ENCODE peak calls at places on chromosomes 12 and 14, in five cellular contexts. R, E, C, G and H are unnamed samples.

GRCh38 chr12:13670249-13670648 is 311.2 kb downstream of the GRIN2B start:
- DNase-seq in R (no peak), E (no peak), C (no peak), G (no peak), H (no peak)

GRCh38 chr12:64618953-64619590 is 8.8 kb downstream of the RASSF3 start:
- DNase-seq in R (peak), E (no peak), C (no peak), G (no peak), H (no peak)

GRCh38 chr12:75657866-75658265 is 146.5 kb upstream of the KRR1 start:
- DNase-seq in R (no peak), E (no peak), C (no peak), G (no peak), H (no peak)

GRCh38 chr12:112777387-112778025 is 14.0 kb upstream of the RPH3A start:
- DNase-seq in R (no peak), E (no peak), C (no peak), G (no peak), H (no peak)

GRCh38 chr12:27973487-27973890 is 956 bp upstream of the PTHLH start:
- DNase-seq in R (no peak), E (no peak), C (no peak), G (no peak), H (no peak)

GRCh38 chr14:90678420-90678819 is 137.8 kb downstream of the TTC7B start:
- DNase-seq in R (no peak), E (no peak), C (no peak), G (no peak), H (no peak)

GRCh38 chr14:65949711-65950516 is 536.3 kb upstream of the CCDC196 start:
- DNase-seq in R (no peak), E (no peak), C (peak), G (peak), H (no peak)

GRCh38 chr12:57887631-57888406 is 41.3 kb upstream of the CTDSP2 start:
- DNase-seq in R (no peak), E (peak), C (no peak), G (no peak), H (no peak)

GRCh38 chr14:84403585-84403984 is 1126.4 kb upstream of the FLRT2 start:
- DNase-seq in R (no peak), E (peak), C (no peak), G (no peak), H (no peak)

GRCh38 chr12:105485321-105485910 is 154.9 kb downstream of the C12orf75 start:
- DNase-seq in R (no peak), E (no peak), C (no peak), G (no peak), H (no peak)

GRCh38 chr14:52119030-52119429 is 50.2 kb upstream of the NID2 start:
- DNase-seq in R (no peak), E (no peak), C (no peak), G (peak), H (no peak)

GRCh38 chr12:109719123-109720022 is 5.7 kb downstream of the FAM222A start:
- DNase-seq in R (no peak), E (peak), C (no peak), G (peak), H (no peak)

GRCh38 chr12:8996682-8997405 is 7.5 kb downstream of the KLRG1 start:
- DNase-seq in R (peak), E (no peak), C (no peak), G (no peak), H (no peak)

GRCh38 chr12:47741340-47741703 is 16.0 kb upstream of the ENDOU start:
- DNase-seq in R (no peak), E (no peak), C (peak), G (no peak), H (no peak)

GRCh38 chr12:124538194-124539082 is 29.0 kb downstream of the NCOR2 start:
- DNase-seq in R (no peak), E (no peak), C (no peak), G (peak), H (no peak)

GRCh38 chr14:102525213-102526143 is 15.9 kb upstream of the ANKRD9 start:
- DNase-seq in R (peak), E (no peak), C (peak), G (peak), H (no peak)

DNA sequence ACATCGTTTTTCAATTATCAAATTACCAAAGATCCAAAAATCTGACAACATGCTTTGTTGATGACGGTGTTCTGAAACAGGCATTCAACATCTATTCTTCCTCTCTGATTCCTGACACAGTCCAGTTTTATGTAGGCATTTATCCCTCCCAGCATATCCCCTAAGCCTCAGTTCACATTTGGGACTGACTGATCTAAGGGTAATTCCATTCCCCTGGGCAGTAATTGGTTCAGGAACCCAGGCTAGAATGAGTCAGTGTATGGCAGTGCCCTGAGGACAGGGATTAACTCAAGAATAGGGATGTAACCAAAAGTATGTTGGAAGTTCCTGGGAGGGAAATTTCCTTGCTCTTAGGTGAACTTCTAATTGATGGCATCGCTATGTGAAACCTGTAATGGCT is 10.3 kb upstream of the PCNX1 start:
- DNase-seq in R (no peak), E (no peak), C (no peak), G (no peak), H (no peak)
- TF ChIP-seq ATF3 in R (no peak), E (no peak), C (no peak), G (no peak), H (no peak)

GRCh38 chr12:51441583-51441982 is 17.0 kb downstream of the SLC4A8 start:
- DNase-seq in R (no peak), E (no peak), C (no peak), G (no peak), H (no peak)
- TF ChIP-seq ATF3 in R (no peak), E (no peak), C (no peak), G (no peak), H (no peak)

GRCh38 chr12:2284857-2285256 is 232.1 kb downstream of the CACNA1C start:
- DNase-seq in R (no peak), E (peak), C (peak), G (peak), H (peak)
- TF ChIP-seq ATF3 in R (no peak), E (no peak), C (no peak), G (no peak), H (no peak)

GRCh38 chr14:23482814-23483128 is 13.3 kb downstream of the NGDN start:
- DNase-seq in R (no peak), E (no peak), C (no peak), G (no peak), H (no peak)

GRCh38 chr14:23485311-23485710 is 15.8 kb downstream of the NGDN start:
- DNase-seq in R (no peak), E (no peak), C (no peak), G (no peak), H (no peak)

GRCh38 chr14:23481992-23482813 is 12.7 kb downstream of the NGDN start:
- DNase-seq in R (no peak), E (no peak), C (no peak), G (no peak), H (no peak)

GRCh38 chr14:23481362-23481970 is 12.0 kb downstream of the NGDN start:
- DNase-seq in R (no peak), E (no peak), C (no peak), G (no peak), H (no peak)

GRCh38 chr14:23483216-23483854 is 13.8 kb downstream of the NGDN start:
- DNase-seq in R (no peak), E (peak), C (no peak), G (peak), H (peak)
- TF ChIP-seq ATF3 in R (no peak), E (no peak), C (no peak), G (no peak), H (no peak)

DNA sequence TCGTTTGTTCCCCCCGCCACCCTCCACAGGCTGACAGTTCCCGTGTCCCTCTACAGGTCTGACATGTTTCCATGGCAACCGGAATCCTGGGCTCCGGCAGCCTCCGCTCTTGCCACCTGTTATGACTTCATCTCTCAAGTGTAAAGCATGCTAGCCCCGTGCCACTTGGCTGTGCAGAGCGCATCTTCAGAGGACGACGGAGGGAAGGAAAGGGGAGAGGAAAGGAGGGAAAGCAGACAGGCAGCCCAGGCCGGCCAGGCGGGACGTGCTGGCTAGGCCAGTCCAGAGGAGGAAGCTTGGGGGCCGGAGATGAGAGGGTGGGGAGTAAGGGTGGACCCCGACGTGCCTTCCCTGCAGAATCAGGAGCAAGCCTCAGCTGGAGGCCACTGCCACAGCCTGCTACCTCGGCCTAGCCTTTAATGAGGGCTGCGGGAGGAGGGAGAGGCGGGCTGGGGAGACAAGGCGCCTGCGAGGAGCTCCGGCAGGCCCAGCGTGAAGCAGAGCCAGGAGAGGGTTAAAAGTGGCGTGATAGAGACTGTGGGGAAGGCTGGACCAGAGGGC is 214.2 kb downstream of the DPF3 start:
- DNase-seq in R (no peak), E (no peak), C (no peak), G (no peak), H (no peak)
- TF ChIP-seq ATF3 in R (no peak), E (no peak), C (no peak), G (no peak), H (no peak)

GRCh38 chr14:50542941-50543418 is 10.6 kb upstream of the MAP4K5 start:
- DNase-seq in R (no peak), E (no peak), C (peak), G (peak), H (no peak)

GRCh38 chr14:50541159-50541567 is 8.8 kb upstream of the MAP4K5 start:
- DNase-seq in R (no peak), E (no peak), C (no peak), G (no peak), H (no peak)

GRCh38 chr14:50544911-50545310 is 12.5 kb upstream of the MAP4K5 start:
- DNase-seq in R (no peak), E (no peak), C (no peak), G (no peak), H (no peak)

GRCh38 chr14:50550294-50550693 is 9.7 kb upstream of the ATL1 start:
- DNase-seq in R (no peak), E (no peak), C (no peak), G (no peak), H (no peak)

DNA sequence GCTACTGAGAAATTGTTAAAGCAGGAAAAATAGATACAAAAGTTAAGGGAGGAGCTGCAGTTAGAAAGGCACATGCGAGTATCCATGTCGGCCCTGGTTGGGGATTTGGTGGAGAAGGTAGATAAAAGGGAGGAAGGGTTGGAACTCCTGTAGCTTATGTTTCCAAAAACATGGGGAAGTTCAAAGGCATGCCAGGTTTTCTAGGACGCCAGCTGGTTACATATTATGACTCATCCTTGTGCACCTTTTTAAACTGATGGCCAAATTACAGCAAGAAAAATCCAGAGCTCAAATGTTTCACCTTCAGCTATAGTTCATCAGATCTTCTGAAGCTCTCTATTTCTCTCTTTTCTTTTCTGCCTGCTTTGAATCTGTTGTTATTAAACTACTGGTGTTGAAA is 13.2 kb upstream of the MAP4K5 start:
- DNase-seq in R (no peak), E (no peak), C (no peak), G (peak), H (no peak)
- TF ChIP-seq ATF3 in R (no peak), E (no peak), C (no peak), G (no peak), H (no peak)

GRCh38 chr12:132907216-132907615 is 19.8 kb upstream of the CHFR start:
- DNase-seq in R (no peak), E (no peak), C (no peak), G (no peak), H (no peak)
- TF ChIP-seq ATF3 in R (no peak), E (no peak), C (no peak), G (no peak), H (no peak)

GRCh38 chr12:2274733-2275132 is 221.9 kb downstream of the CACNA1C start:
- DNase-seq in R (no peak), E (no peak), C (no peak), G (no peak), H (no peak)

GRCh38 chr12:2273751-2274150 is 221.0 kb downstream of the CACNA1C start:
- DNase-seq in R (no peak), E (no peak), C (no peak), G (no peak), H (no peak)

GRCh38 chr12:2273288-2273687 is 220.5 kb downstream of the CACNA1C start:
- DNase-seq in R (no peak), E (no peak), C (no peak), G (no peak), H (no peak)

GRCh38 chr12:2277492-2278153 is 224.8 kb downstream of the CACNA1C start:
- DNase-seq in R (no peak), E (no peak), C (no peak), G (no peak), H (no peak)

GRCh38 chr12:2276288-2276842 is 223.6 kb downstream of the CACNA1C start:
- DNase-seq in R (no peak), E (no peak), C (no peak), G (no peak), H (no peak)
- TF ChIP-seq ATF3 in R (no peak), E (no peak), C (no peak), G (no peak), H (no peak)

DNA sequence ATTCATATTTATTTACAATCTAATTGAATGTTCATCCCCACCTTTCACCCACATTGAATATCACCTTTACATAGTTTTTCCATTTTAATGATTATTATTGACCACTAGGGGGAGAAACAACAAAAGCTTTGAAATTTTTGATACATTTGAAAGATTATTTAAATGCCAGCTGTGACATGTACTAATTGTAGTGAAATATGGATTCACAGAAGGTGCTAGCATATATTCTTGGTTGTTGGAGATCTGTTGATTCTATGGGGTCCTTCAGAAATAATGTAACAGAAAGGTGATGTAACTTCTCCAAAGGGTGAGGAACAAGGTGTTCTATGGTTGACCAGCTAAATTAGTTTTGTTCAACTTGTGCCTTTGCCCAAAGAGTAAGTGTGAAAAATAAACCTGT is 22.4 kb upstream of the GPR33 start:
- DNase-seq in R (no peak), E (no peak), C (peak), G (peak), H (no peak)
- TF ChIP-seq ATF3 in R (no peak), E (no peak), C (no peak), G (no peak), H (no peak)